ENCODE peak calls at places on chromosomes 16 and 17, in eight cellular contexts. One of them, this sample, is unnamed.

GRCh38 chr17:67655478-67656148 is 62.1 kb upstream of the NOL11 start:
- DNase-seq in AG10803: no peak
- DNase-seq in lower leg skin: no peak
- DNase-seq in cardiac fibroblast: no peak
- DNase-seq in HL-60: peak
- DNase-seq in prostate gland: no peak
- DNase-seq in heart right ventricle: no peak
- DNase-seq in GM23248: no peak
- DNase-seq in this sample: no peak

GRCh38 chr17:18185832-18186231 is 2.2 kb downstream of the ALKBH5 start:
- DNase-seq in AG10803: no peak
- DNase-seq in lower leg skin: no peak
- DNase-seq in cardiac fibroblast: no peak
- DNase-seq in HL-60: no peak
- DNase-seq in prostate gland: no peak
- DNase-seq in heart right ventricle: no peak
- DNase-seq in GM23248: peak
- DNase-seq in this sample: peak

GRCh38 chr16:59684911-59685310 is 950.8 kb upstream of the GOT2 start:
- DNase-seq in AG10803: peak
- DNase-seq in lower leg skin: no peak
- DNase-seq in cardiac fibroblast: no peak
- DNase-seq in HL-60: no peak
- DNase-seq in prostate gland: no peak
- DNase-seq in heart right ventricle: no peak
- DNase-seq in GM23248: no peak
- DNase-seq in this sample: no peak

GRCh38 chr16:63614421-63614820 is 1507.4 kb downstream of the CDH11 start:
- DNase-seq in AG10803: no peak
- DNase-seq in lower leg skin: no peak
- DNase-seq in cardiac fibroblast: no peak
- DNase-seq in HL-60: no peak
- DNase-seq in prostate gland: no peak
- DNase-seq in heart right ventricle: no peak
- DNase-seq in GM23248: no peak
- DNase-seq in this sample: no peak

GRCh38 chr16:81623365-81624102 is 155.6 kb upstream of the PLCG2 start:
- DNase-seq in AG10803: peak
- DNase-seq in lower leg skin: no peak
- DNase-seq in cardiac fibroblast: peak
- DNase-seq in HL-60: no peak
- DNase-seq in prostate gland: peak
- DNase-seq in heart right ventricle: no peak
- DNase-seq in GM23248: peak
- DNase-seq in this sample: peak

GRCh38 chr16:20911361-20911760 is 10.8 kb downstream of the LYRM1 start:
- DNase-seq in AG10803: peak
- DNase-seq in lower leg skin: no peak
- DNase-seq in cardiac fibroblast: peak
- DNase-seq in HL-60: no peak
- DNase-seq in prostate gland: no peak
- DNase-seq in heart right ventricle: no peak
- DNase-seq in GM23248: peak
- DNase-seq in this sample: peak

GRCh38 chr17:20095366-20096080 is 86.4 kb downstream of the SPECC1 start:
- DNase-seq in AG10803: peak
- DNase-seq in lower leg skin: peak
- DNase-seq in cardiac fibroblast: peak
- DNase-seq in HL-60: no peak
- DNase-seq in prostate gland: peak
- DNase-seq in heart right ventricle: peak
- DNase-seq in GM23248: peak
- DNase-seq in this sample: peak

GRCh38 chr17:74780443-74781238 is 4.5 kb upstream of the NAT9 start:
- DNase-seq in AG10803: no peak
- DNase-seq in lower leg skin: no peak
- DNase-seq in cardiac fibroblast: no peak
- DNase-seq in HL-60: no peak
- DNase-seq in prostate gland: no peak
- DNase-seq in heart right ventricle: no peak
- DNase-seq in GM23248: no peak
- DNase-seq in this sample: no peak

GRCh38 chr16:81410643-81411235 is 33.9 kb upstream of the CMIP start:
- DNase-seq in AG10803: no peak
- DNase-seq in lower leg skin: no peak
- DNase-seq in cardiac fibroblast: peak
- DNase-seq in HL-60: no peak
- DNase-seq in prostate gland: no peak
- DNase-seq in heart right ventricle: no peak
- DNase-seq in GM23248: no peak
- DNase-seq in this sample: peak

GRCh38 chr16:83847371-83848225 is 39.8 kb downstream of the HSBP1 start:
- DNase-seq in AG10803: no peak
- DNase-seq in lower leg skin: no peak
- DNase-seq in cardiac fibroblast: no peak
- DNase-seq in HL-60: peak
- DNase-seq in prostate gland: no peak
- DNase-seq in heart right ventricle: no peak
- DNase-seq in GM23248: no peak
- DNase-seq in this sample: no peak

GRCh38 chr17:39014044-39014794 is 47.0 kb upstream of the FBXO47 start:
- DNase-seq in AG10803: peak
- DNase-seq in lower leg skin: peak
- DNase-seq in cardiac fibroblast: peak
- DNase-seq in HL-60: no peak
- DNase-seq in prostate gland: no peak
- DNase-seq in heart right ventricle: no peak
- DNase-seq in GM23248: peak
- DNase-seq in this sample: peak

DNA sequence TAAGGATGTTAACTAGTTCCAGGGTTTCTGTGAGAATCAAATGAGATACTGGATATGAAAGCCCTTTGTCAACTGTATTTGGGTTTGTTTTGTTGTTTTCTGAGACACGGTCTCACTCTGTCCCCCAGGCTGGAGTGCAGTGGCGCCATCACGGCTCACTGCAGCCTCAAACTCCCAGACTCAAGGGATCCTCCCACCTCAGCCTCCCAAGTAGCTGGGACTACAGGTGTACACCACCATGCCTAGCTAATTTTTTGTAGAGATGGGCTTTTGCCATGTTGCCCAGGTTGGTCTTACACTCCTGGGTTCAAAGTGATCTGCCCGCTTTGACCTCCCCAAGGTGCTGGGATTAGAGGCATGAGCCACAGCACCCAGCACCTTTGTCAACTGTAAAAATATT is 8.9 kb downstream of the SUPT4H1 start:
- DNase-seq in AG10803: no peak
- DNase-seq in lower leg skin: no peak
- DNase-seq in cardiac fibroblast: no peak
- DNase-seq in HL-60: no peak
- DNase-seq in prostate gland: no peak
- DNase-seq in heart right ventricle: no peak
- DNase-seq in GM23248: no peak
- DNase-seq in this sample: no peak
- H3K4me3 ChIP-seq in AG10803: no peak
- H3K4me3 ChIP-seq in lower leg skin: no peak
- H3K4me3 ChIP-seq in cardiac fibroblast: no peak
- H3K4me3 ChIP-seq in HL-60: no peak
- H3K4me3 ChIP-seq in prostate gland: no peak
- H3K4me3 ChIP-seq in heart right ventricle: no peak
- H3K4me3 ChIP-seq in GM23248: no peak
- H3K4me3 ChIP-seq in this sample: no peak

GRCh38 chr16:23950291-23950894 is 114.6 kb downstream of the PRKCB start:
- DNase-seq in AG10803: no peak
- DNase-seq in lower leg skin: peak
- DNase-seq in cardiac fibroblast: no peak
- DNase-seq in HL-60: no peak
- DNase-seq in prostate gland: no peak
- DNase-seq in heart right ventricle: no peak
- DNase-seq in GM23248: no peak
- DNase-seq in this sample: no peak

GRCh38 chr16:23952128-23953041 is 116.6 kb downstream of the PRKCB start:
- DNase-seq in AG10803: no peak
- DNase-seq in lower leg skin: peak
- DNase-seq in cardiac fibroblast: no peak
- DNase-seq in HL-60: peak
- DNase-seq in prostate gland: no peak
- DNase-seq in heart right ventricle: no peak
- DNase-seq in GM23248: no peak
- DNase-seq in this sample: no peak

GRCh38 chr16:23950898-23951297 is 115.1 kb downstream of the PRKCB start:
- DNase-seq in AG10803: no peak
- DNase-seq in lower leg skin: peak
- DNase-seq in cardiac fibroblast: no peak
- DNase-seq in HL-60: no peak
- DNase-seq in prostate gland: no peak
- DNase-seq in heart right ventricle: no peak
- DNase-seq in GM23248: no peak
- DNase-seq in this sample: no peak

GRCh38 chr16:23955088-23955487 is 119.3 kb downstream of the PRKCB start:
- DNase-seq in AG10803: no peak
- DNase-seq in lower leg skin: peak
- DNase-seq in cardiac fibroblast: no peak
- DNase-seq in HL-60: no peak
- DNase-seq in prostate gland: no peak
- DNase-seq in heart right ventricle: no peak
- DNase-seq in GM23248: no peak
- DNase-seq in this sample: no peak

GRCh38 chr16:23953476-23953875 is 117.7 kb downstream of the PRKCB start:
- DNase-seq in AG10803: no peak
- DNase-seq in lower leg skin: peak
- DNase-seq in cardiac fibroblast: no peak
- DNase-seq in HL-60: no peak
- DNase-seq in prostate gland: no peak
- DNase-seq in heart right ventricle: no peak
- DNase-seq in GM23248: no peak
- DNase-seq in this sample: no peak
- H3K4me3 ChIP-seq in AG10803: no peak
- H3K4me3 ChIP-seq in lower leg skin: no peak
- H3K4me3 ChIP-seq in cardiac fibroblast: no peak
- H3K4me3 ChIP-seq in HL-60: no peak
- H3K4me3 ChIP-seq in prostate gland: no peak
- H3K4me3 ChIP-seq in heart right ventricle: no peak
- H3K4me3 ChIP-seq in GM23248: no peak
- H3K4me3 ChIP-seq in this sample: no peak

GRCh38 chr17:35536664-35537160 is 766 bp downstream of the SLFN12L start:
- DNase-seq in AG10803: no peak
- DNase-seq in lower leg skin: no peak
- DNase-seq in cardiac fibroblast: no peak
- DNase-seq in HL-60: no peak
- DNase-seq in prostate gland: no peak
- DNase-seq in heart right ventricle: no peak
- DNase-seq in GM23248: no peak
- DNase-seq in this sample: no peak
- H3K4me3 ChIP-seq in AG10803: no peak
- H3K4me3 ChIP-seq in lower leg skin: no peak
- H3K4me3 ChIP-seq in cardiac fibroblast: no peak
- H3K4me3 ChIP-seq in HL-60: no peak
- H3K4me3 ChIP-seq in prostate gland: no peak
- H3K4me3 ChIP-seq in heart right ventricle: no peak
- H3K4me3 ChIP-seq in GM23248: no peak
- H3K4me3 ChIP-seq in this sample: no peak

DNA sequence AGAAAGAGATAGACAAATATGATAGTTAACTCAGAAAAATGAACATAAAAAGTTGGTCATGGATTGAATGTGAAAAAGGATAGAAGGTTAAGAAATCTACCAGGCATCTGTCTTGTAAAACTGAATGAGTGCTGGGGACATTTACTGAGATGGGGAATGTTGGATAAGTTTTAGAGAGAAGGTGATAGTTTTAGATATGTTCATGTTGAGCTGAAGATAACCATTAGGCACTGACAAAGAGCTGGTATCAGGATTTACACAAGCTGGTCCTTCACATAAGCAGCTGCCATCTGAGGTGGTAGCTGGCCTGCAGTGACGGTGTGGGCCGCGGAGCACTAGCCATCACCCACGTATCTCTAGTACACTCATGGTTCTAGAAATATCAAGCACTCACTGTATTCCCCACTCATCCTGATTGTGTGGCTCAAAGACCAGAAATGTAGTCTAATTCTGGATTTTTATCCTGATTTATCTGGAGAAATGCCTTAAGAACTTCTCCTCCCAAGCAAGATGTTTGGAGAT is 194.4 kb upstream of the KCNJ16 start:
- DNase-seq in AG10803: no peak
- DNase-seq in lower leg skin: no peak
- DNase-seq in cardiac fibroblast: no peak
- DNase-seq in HL-60: no peak
- DNase-seq in prostate gland: no peak
- DNase-seq in heart right ventricle: no peak
- DNase-seq in GM23248: no peak
- DNase-seq in this sample: no peak
- H3K4me3 ChIP-seq in AG10803: no peak
- H3K4me3 ChIP-seq in lower leg skin: no peak
- H3K4me3 ChIP-seq in cardiac fibroblast: no peak
- H3K4me3 ChIP-seq in HL-60: no peak
- H3K4me3 ChIP-seq in prostate gland: no peak
- H3K4me3 ChIP-seq in heart right ventricle: no peak
- H3K4me3 ChIP-seq in GM23248: no peak
- H3K4me3 ChIP-seq in this sample: no peak

This sample was measured in fibroblast of the aortic adventitia.